ENCODE peak calls at places on chromosome 10, in eight cellular contexts. P is myocyte; O is effector memory CD4-positive, alpha-beta T cell; Q is G401; N is kidney glomerular epithelial cell; Z is T-helper 17 cell; W is stimulated activated CD4-positive, alpha-beta T cell treated with anti-CD3 and anti-CD28 coated beads, Interleukin-2, amount 100 ng/mL, for 48 hours; B is GM03348. C is an unnamed sample.

GRCh38 chr10:108404155-108404554 is 1239.6 kb upstream of the SORCS1 start:
- DNase-seq in P (no peak), O (no peak), Q (no peak), N (no peak), Z (no peak), W (no peak), B (no peak), C (no peak)

GRCh38 chr10:129642427-129642826 is 175.4 kb downstream of the MGMT start:
- DNase-seq in P (peak), O (no peak), Q (no peak), N (peak), Z (no peak), W (no peak), B (no peak), C (no peak)

GRCh38 chr10:5631936-5632335 is 34.5 kb downstream of the ASB13 start:
- DNase-seq in P (no peak), O (no peak), Q (no peak), N (no peak), Z (no peak), W (no peak), B (no peak), C (no peak)

GRCh38 chr10:58517071-58517470 is 4.4 kb downstream of the BICC1 start:
- DNase-seq in P (no peak), O (no peak), Q (no peak), N (peak), Z (no peak), W (no peak), B (no peak), C (no peak)

GRCh38 chr10:43125881-43126731 is 12.1 kb upstream of the CSGALNACT2 start:
- DNase-seq in P (no peak), O (no peak), Q (no peak), N (no peak), Z (no peak), W (no peak), B (no peak), C (no peak)

GRCh38 chr10:3785251-3785848 is 341 bp upstream of the KLF6 start:
- DNase-seq in P (peak), O (peak), Q (peak), N (peak), Z (peak), W (peak), B (peak), C (peak)

GRCh38 chr10:108685863-108686531 is 1237.3 kb downstream of the XPNPEP1 start:
- DNase-seq in P (no peak), O (no peak), Q (no peak), N (no peak), Z (no peak), W (no peak), B (no peak), C (no peak)

GRCh38 chr10:107336061-107336460 is 171.6 kb upstream of the SORCS1 start:
- DNase-seq in P (no peak), O (no peak), Q (no peak), N (no peak), Z (no peak), W (no peak), B (no peak), C (no peak)

GRCh38 chr10:126917975-126918908 is 13.0 kb downstream of the DOCK1 start:
- DNase-seq in P (no peak), O (no peak), Q (peak), N (no peak), Z (no peak), W (no peak), B (no peak), C (no peak)

GRCh38 chr10:115972426-115972825 is 300.6 kb downstream of the GFRA1 start:
- DNase-seq in P (no peak), O (no peak), Q (no peak), N (no peak), Z (no peak), W (no peak), B (no peak), C (no peak)

GRCh38 chr10:101690461-101690860 is 4.5 kb downstream of the FBXW4 start:
- DNase-seq in P (peak), O (no peak), Q (peak), N (no peak), Z (no peak), W (no peak), B (no peak), C (no peak)

GRCh38 chr10:26946103-26946907 is 85.5 kb upstream of the ABI1 start:
- DNase-seq in P (no peak), O (no peak), Q (no peak), N (no peak), Z (no peak), W (no peak), B (no peak), C (peak)

GRCh38 chr10:23294638-23295247 is 49.9 kb downstream of the C10orf67 start:
- DNase-seq in P (peak), O (no peak), Q (peak), N (peak), Z (no peak), W (no peak), B (peak), C (no peak)

GRCh38 chr10:132418520-132419416 is 21.8 kb downstream of the PWWP2B start:
- DNase-seq in P (peak), O (no peak), Q (peak), N (no peak), Z (no peak), W (no peak), B (no peak), C (peak)

GRCh38 chr10:72688208-72688651 is 3.7 kb upstream of the MCU start:
- DNase-seq in P (peak), O (no peak), Q (no peak), N (peak), Z (no peak), W (no peak), B (peak), C (no peak)

GRCh38 chr10:59077855-59078254 is 98.6 kb upstream of the PHYHIPL start:
- DNase-seq in P (no peak), O (no peak), Q (no peak), N (peak), Z (no peak), W (no peak), B (no peak), C (no peak)

GRCh38 chr10:54800677-54801480 is at the start of gene PCDH15:
- DNase-seq in P (no peak), O (no peak), Q (peak), N (peak), Z (no peak), W (no peak), B (peak), C (peak)

GRCh38 chr10:30219977-30220751 is 128.9 kb downstream of the MTPAP start:
- DNase-seq in P (peak), O (no peak), Q (no peak), N (peak), Z (no peak), W (no peak), B (no peak), C (peak)